ENCODE peak calls at places on chromosomes 5 and 9, in four cellular contexts. X, J, Q and I are unnamed samples.

GRCh38 chr5:177491429-177491945 is 5.9 kb downstream of the PDLIM7 start:
- DNase-seq in J (peak; percentile 49), Q (no peak), X (no peak), I (peak; percentile 49)

GRCh38 chr5:175215906-175216305 is 228.1 kb downstream of the DRD1 start:
- DNase-seq in X (no peak), J (no peak), Q (no peak), I (no peak)

GRCh38 chr9:130191068-130191748 is 19.0 kb downstream of the NCS1 start:
- DNase-seq in J (no peak), X (no peak), Q (no peak), I (no peak)

GRCh38 chr9:16501098-16501663 is 369.3 kb downstream of the BNC2 start:
- DNase-seq in Q (no peak), X (no peak), J (no peak), I (peak; percentile 49)

GRCh38 chr9:9102295-9102694 is 1302.7 kb upstream of the DMAC1 start:
- DNase-seq in Q (no peak), J (no peak), X (no peak), I (no peak)

GRCh38 chr5:168425997-168426863 is 60.0 kb upstream of the RARS1 start:
- DNase-seq in J (no peak), X (no peak), Q (no peak), I (no peak)

GRCh38 chr9:77440057-77440456 is 208.1 kb downstream of the GNA14 start:
- DNase-seq in J (no peak), X (peak; percentile 34), Q (no peak), I (no peak)

GRCh38 chr9:88605500-88606172 is 70.7 kb downstream of the NXNL2 start:
- DNase-seq in X (no peak), J (no peak), Q (peak; percentile 13), I (peak; percentile 61)

GRCh38 chr5:78912085-78912771 is 72.9 kb downstream of the ARSB start:
- DNase-seq in X (no peak), Q (peak; percentile 38), J (no peak), I (no peak)

GRCh38 chr9:101858026-101858425 is 119.6 kb upstream of the GRIN3A start:
- DNase-seq in X (no peak), Q (no peak), J (no peak), I (no peak)

GRCh38 chr5:151222769-151223446 is 984 bp downstream of the CCDC69 start:
- DNase-seq in Q (peak; percentile 64), J (no peak), X (no peak), I (no peak)

GRCh38 chr9:84054341-84055010 is 73.9 kb downstream of the RMI1 start:
- DNase-seq in J (no peak), X (no peak), Q (no peak), I (no peak)

GRCh38 chr9:116644099-116644688 is 42.9 kb upstream of the TRIM32 start:
- DNase-seq in X (no peak), Q (no peak), J (no peak), I (peak; percentile 60)

GRCh38 chr5:150065346-150065745 is 21.0 kb downstream of the CSF1R start:
- DNase-seq in X (no peak), J (no peak), Q (peak; percentile 31), I (peak; percentile 79)

GRCh38 chr5:150058480-150059126 is 27.8 kb downstream of the CSF1R start:
- DNase-seq in X (peak; percentile 27), Q (peak; percentile 40), J (no peak), I (peak; percentile 55)

GRCh38 chr5:41413067-41413466 is 97.3 kb downstream of the PLCXD3 start:
- DNase-seq in Q (no peak), X (no peak), J (no peak), I (no peak)

GRCh38 chr5:58683567-58683966 is 100.7 kb downstream of the RAB3C start:
- DNase-seq in Q (no peak), X (no peak), J (no peak), I (no peak)

GRCh38 chr9:94927762-94928158 is 201.3 kb downstream of the AOPEP start:
- DNase-seq in X (no peak), Q (no peak), J (no peak), I (no peak)

GRCh38 chr9:97445119-97445701 is 33.3 kb downstream of the TDRD7 start:
- DNase-seq in J (no peak), Q (no peak), X (no peak), I (no peak)

GRCh38 chr5:151082976-151083651 is 2.3 kb upstream of the TNIP1 start:
- DNase-seq in X (no peak), Q (no peak), J (peak; percentile 59), I (no peak)

GRCh38 chr9:76216161-76216649 is 178.0 kb downstream of the RFK start:
- DNase-seq in Q (no peak), J (no peak), X (no peak), I (peak; percentile 83)

GRCh38 chr5:178895615-178896571 is at the start of gene ZFP2:
- DNase-seq in X (peak; percentile 42), J (peak; percentile 60), Q (peak; percentile 57), I (peak; percentile 59)

GRCh38 chr9:35962126-35962906 is 4.4 kb upstream of the OR2S2 start:
- DNase-seq in Q (peak; percentile 14), X (no peak), J (no peak), I (peak; percentile 72)

GRCh38 chr5:113358696-113359095 is 76.1 kb downstream of the TSSK1B start:
- DNase-seq in J (no peak), X (no peak), Q (no peak), I (no peak)

GRCh38 chr5:154625031-154625430 is 130.1 kb upstream of the LARP1 start:
- DNase-seq in J (no peak), Q (no peak), X (no peak), I (no peak)

GRCh38 chr9:129483467-129484324 is 137.2 kb downstream of the C9orf50 start:
- DNase-seq in Q (peak; percentile 92), J (peak; percentile 47), X (peak; percentile 84), I (peak; percentile 98)

GRCh38 chr5:59416441-59416840 is 477.1 kb downstream of the PDE4D start:
- DNase-seq in X (no peak), J (no peak), Q (no peak), I (peak; percentile 59)

GRCh38 chr9:92864152-92864551 is 13.7 kb downstream of the ZNF484 start:
- DNase-seq in Q (no peak), X (no peak), J (no peak), I (no peak)

GRCh38 chr9:72943844-72944462 is 8.9 kb downstream of the ALDH1A1 start:
- DNase-seq in J (no peak), Q (no peak), X (no peak), I (no peak)

GRCh38 chr5:136424835-136425694 is 59.7 kb upstream of the TRPC7 start:
- DNase-seq in J (peak; percentile 4), X (peak; percentile 47), Q (peak; percentile 59), I (peak; percentile 62)